ENCODE peak calls at places on chromosomes 16 and 17, in ten cellular contexts. One of them, this sample, is unnamed.

GRCh38 chr16:73125860-73126259 is 77.9 kb upstream of the ZFHX3 start:
- DNase-seq in gastrocnemius medialis: peak
- DNase-seq in spleen: no peak
- DNase-seq in lower leg skin: peak
- DNase-seq in tibial artery: no peak
- DNase-seq in A549: no peak
- DNase-seq in neural crest cell: no peak
- DNase-seq in esophagus squamous epithelium: no peak
- DNase-seq in PC-3: peak
- DNase-seq in psoas muscle: no peak
- DNase-seq in this sample: no peak

GRCh38 chr16:83539736-83540490 is 267.9 kb upstream of the HSBP1 start:
- DNase-seq in lower leg skin: no peak
- DNase-seq in spleen: no peak
- DNase-seq in gastrocnemius medialis: no peak
- DNase-seq in neural crest cell: no peak
- DNase-seq in tibial artery: no peak
- DNase-seq in PC-3: no peak
- DNase-seq in esophagus squamous epithelium: no peak
- DNase-seq in psoas muscle: no peak
- DNase-seq in A549: no peak
- DNase-seq in this sample: no peak

GRCh38 chr16:55809386-55809785 is 23.5 kb downstream of the CES1 start:
- DNase-seq in A549: no peak
- DNase-seq in PC-3: no peak
- DNase-seq in esophagus squamous epithelium: no peak
- DNase-seq in spleen: no peak
- DNase-seq in lower leg skin: no peak
- DNase-seq in psoas muscle: no peak
- DNase-seq in tibial artery: no peak
- DNase-seq in neural crest cell: no peak
- DNase-seq in gastrocnemius medialis: no peak
- DNase-seq in this sample: peak

GRCh38 chr17:38606646-38607611 is 1.2 kb upstream of the SRCIN1 start:
- DNase-seq in gastrocnemius medialis: no peak
- DNase-seq in PC-3: peak
- DNase-seq in esophagus squamous epithelium: no peak
- DNase-seq in lower leg skin: no peak
- DNase-seq in A549: no peak
- DNase-seq in spleen: no peak
- DNase-seq in neural crest cell: no peak
- DNase-seq in tibial artery: no peak
- DNase-seq in psoas muscle: peak
- DNase-seq in this sample: no peak

GRCh38 chr16:57852189-57852588 is 49.9 kb upstream of the KIFC3 start:
- DNase-seq in spleen: peak
- DNase-seq in psoas muscle: no peak
- DNase-seq in tibial artery: no peak
- DNase-seq in lower leg skin: no peak
- DNase-seq in PC-3: peak
- DNase-seq in esophagus squamous epithelium: no peak
- DNase-seq in gastrocnemius medialis: no peak
- DNase-seq in A549: no peak
- DNase-seq in neural crest cell: no peak
- DNase-seq in this sample: no peak

GRCh38 chr17:7443499-7444485 is 1.1 kb upstream of the CHRNB1 start:
- DNase-seq in lower leg skin: no peak
- DNase-seq in psoas muscle: no peak
- DNase-seq in spleen: no peak
- DNase-seq in gastrocnemius medialis: no peak
- DNase-seq in A549: no peak
- DNase-seq in neural crest cell: no peak
- DNase-seq in PC-3: peak
- DNase-seq in tibial artery: no peak
- DNase-seq in esophagus squamous epithelium: no peak
- DNase-seq in this sample: no peak

GRCh38 chr16:85286066-85286712 is 173.9 kb upstream of the CIBAR2 start:
- DNase-seq in A549: no peak
- DNase-seq in tibial artery: peak
- DNase-seq in gastrocnemius medialis: peak
- DNase-seq in PC-3: no peak
- DNase-seq in psoas muscle: peak
- DNase-seq in neural crest cell: no peak
- DNase-seq in lower leg skin: peak
- DNase-seq in esophagus squamous epithelium: no peak
- DNase-seq in spleen: no peak
- DNase-seq in this sample: no peak

GRCh38 chr16:64866026-64866425 is 255.8 kb downstream of the CDH11 start:
- DNase-seq in lower leg skin: no peak
- DNase-seq in gastrocnemius medialis: no peak
- DNase-seq in neural crest cell: no peak
- DNase-seq in spleen: no peak
- DNase-seq in A549: no peak
- DNase-seq in tibial artery: no peak
- DNase-seq in esophagus squamous epithelium: no peak
- DNase-seq in psoas muscle: no peak
- DNase-seq in PC-3: no peak
- DNase-seq in this sample: no peak

GRCh38 chr17:81648013-81648706 is 8.2 kb downstream of the PDE6G start:
- DNase-seq in neural crest cell: no peak
- DNase-seq in PC-3: no peak
- DNase-seq in spleen: no peak
- DNase-seq in esophagus squamous epithelium: no peak
- DNase-seq in A549: no peak
- DNase-seq in psoas muscle: no peak
- DNase-seq in gastrocnemius medialis: no peak
- DNase-seq in tibial artery: no peak
- DNase-seq in lower leg skin: no peak
- DNase-seq in this sample: no peak

GRCh38 chr16:55842369-55843104 is 9.6 kb upstream of the CES1 start:
- DNase-seq in spleen: no peak
- DNase-seq in PC-3: peak
- DNase-seq in lower leg skin: no peak
- DNase-seq in esophagus squamous epithelium: no peak
- DNase-seq in gastrocnemius medialis: no peak
- DNase-seq in tibial artery: no peak
- DNase-seq in A549: peak
- DNase-seq in psoas muscle: no peak
- DNase-seq in neural crest cell: peak
- DNase-seq in this sample: no peak

GRCh38 chr17:43734376-43734775 is 24.2 kb downstream of the SOST start:
- DNase-seq in tibial artery: no peak
- DNase-seq in esophagus squamous epithelium: no peak
- DNase-seq in lower leg skin: no peak
- DNase-seq in neural crest cell: no peak
- DNase-seq in A549: no peak
- DNase-seq in PC-3: no peak
- DNase-seq in psoas muscle: no peak
- DNase-seq in spleen: no peak
- DNase-seq in gastrocnemius medialis: no peak
- DNase-seq in this sample: no peak

GRCh38 chr17:74410001-74410443 is 21.9 kb upstream of the GPRC5C start:
- DNase-seq in lower leg skin: no peak
- DNase-seq in A549: no peak
- DNase-seq in esophagus squamous epithelium: no peak
- DNase-seq in spleen: no peak
- DNase-seq in tibial artery: no peak
- DNase-seq in PC-3: no peak
- DNase-seq in psoas muscle: no peak
- DNase-seq in neural crest cell: no peak
- DNase-seq in gastrocnemius medialis: no peak
- DNase-seq in this sample: no peak

GRCh38 chr17:74408262-74408661 is 23.6 kb upstream of the GPRC5C start:
- DNase-seq in esophagus squamous epithelium: no peak
- DNase-seq in PC-3: peak
- DNase-seq in A549: peak
- DNase-seq in spleen: no peak
- DNase-seq in lower leg skin: no peak
- DNase-seq in gastrocnemius medialis: peak
- DNase-seq in tibial artery: no peak
- DNase-seq in neural crest cell: no peak
- DNase-seq in psoas muscle: peak
- DNase-seq in this sample: no peak

GRCh38 chr17:74408830-74409229 is 23.1 kb upstream of the GPRC5C start:
- DNase-seq in spleen: no peak
- DNase-seq in A549: no peak
- DNase-seq in esophagus squamous epithelium: no peak
- DNase-seq in tibial artery: no peak
- DNase-seq in lower leg skin: no peak
- DNase-seq in gastrocnemius medialis: no peak
- DNase-seq in psoas muscle: no peak
- DNase-seq in PC-3: no peak
- DNase-seq in neural crest cell: no peak
- DNase-seq in this sample: no peak

GRCh38 chr17:74404802-74405201 is 27.1 kb upstream of the GPRC5C start:
- DNase-seq in gastrocnemius medialis: no peak
- DNase-seq in lower leg skin: no peak
- DNase-seq in spleen: no peak
- DNase-seq in neural crest cell: no peak
- DNase-seq in A549: no peak
- DNase-seq in esophagus squamous epithelium: no peak
- DNase-seq in PC-3: peak
- DNase-seq in psoas muscle: no peak
- DNase-seq in tibial artery: no peak
- DNase-seq in this sample: no peak

GRCh38 chr17:74407384-74407783 is 24.5 kb upstream of the GPRC5C start:
- DNase-seq in tibial artery: no peak
- DNase-seq in neural crest cell: no peak
- DNase-seq in lower leg skin: no peak
- DNase-seq in A549: no peak
- DNase-seq in gastrocnemius medialis: no peak
- DNase-seq in spleen: no peak
- DNase-seq in esophagus squamous epithelium: no peak
- DNase-seq in PC-3: no peak
- DNase-seq in psoas muscle: peak
- DNase-seq in this sample: no peak
- TF ChIP-seq CTCF in tibial artery: no peak
- TF ChIP-seq CTCF in neural crest cell: no peak
- TF ChIP-seq CTCF in lower leg skin: no peak
- TF ChIP-seq CTCF in A549: no peak
- TF ChIP-seq CTCF in gastrocnemius medialis: no peak
- TF ChIP-seq CTCF in spleen: no peak
- TF ChIP-seq CTCF in esophagus squamous epithelium: no peak
- TF ChIP-seq CTCF in PC-3: no peak
- TF ChIP-seq CTCF in psoas muscle: no peak
- TF ChIP-seq CTCF in this sample: no peak

GRCh38 chr16:352547-353403 is at the start of gene AXIN1:
- DNase-seq in psoas muscle: peak
- DNase-seq in A549: peak
- DNase-seq in gastrocnemius medialis: peak
- DNase-seq in neural crest cell: peak
- DNase-seq in spleen: peak
- DNase-seq in lower leg skin: peak
- DNase-seq in tibial artery: peak
- DNase-seq in esophagus squamous epithelium: peak
- DNase-seq in PC-3: peak
- DNase-seq in this sample: peak
- TF ChIP-seq CTCF in psoas muscle: peak
- TF ChIP-seq CTCF in A549: peak
- TF ChIP-seq CTCF in gastrocnemius medialis: peak
- TF ChIP-seq CTCF in neural crest cell: peak
- TF ChIP-seq CTCF in spleen: no peak
- TF ChIP-seq CTCF in lower leg skin: no peak
- TF ChIP-seq CTCF in tibial artery: peak
- TF ChIP-seq CTCF in esophagus squamous epithelium: no peak
- TF ChIP-seq CTCF in PC-3: no peak
- TF ChIP-seq CTCF in this sample: peak

GRCh38 chr16:30368792-30369090 is 1.6 kb downstream of the TBC1D10B start:
- DNase-seq in psoas muscle: no peak
- DNase-seq in esophagus squamous epithelium: no peak
- DNase-seq in spleen: no peak
- DNase-seq in lower leg skin: no peak
- DNase-seq in tibial artery: no peak
- DNase-seq in neural crest cell: no peak
- DNase-seq in gastrocnemius medialis: no peak
- DNase-seq in PC-3: no peak
- DNase-seq in A549: no peak
- DNase-seq in this sample: no peak
- TF ChIP-seq CTCF in psoas muscle: no peak
- TF ChIP-seq CTCF in esophagus squamous epithelium: no peak
- TF ChIP-seq CTCF in spleen: no peak
- TF ChIP-seq CTCF in lower leg skin: no peak
- TF ChIP-seq CTCF in tibial artery: no peak
- TF ChIP-seq CTCF in neural crest cell: no peak
- TF ChIP-seq CTCF in gastrocnemius medialis: no peak
- TF ChIP-seq CTCF in PC-3: no peak
- TF ChIP-seq CTCF in A549: no peak
- TF ChIP-seq CTCF in this sample: no peak

GRCh38 chr17:49846938-49847712 is 744 bp downstream of the TAC4 start:
- DNase-seq in psoas muscle: no peak
- DNase-seq in tibial artery: peak
- DNase-seq in spleen: no peak
- DNase-seq in gastrocnemius medialis: no peak
- DNase-seq in lower leg skin: no peak
- DNase-seq in neural crest cell: no peak
- DNase-seq in esophagus squamous epithelium: no peak
- DNase-seq in A549: no peak
- DNase-seq in PC-3: no peak
- DNase-seq in this sample: peak

GRCh38 chr17:49842846-49843245 is 5.0 kb downstream of the TAC4 start:
- DNase-seq in neural crest cell: no peak
- DNase-seq in tibial artery: no peak
- DNase-seq in psoas muscle: no peak
- DNase-seq in A549: no peak
- DNase-seq in lower leg skin: no peak
- DNase-seq in spleen: no peak
- DNase-seq in gastrocnemius medialis: no peak
- DNase-seq in esophagus squamous epithelium: no peak
- DNase-seq in PC-3: no peak
- DNase-seq in this sample: no peak

GRCh38 chr17:49845210-49845782 is 2.6 kb downstream of the TAC4 start:
- DNase-seq in gastrocnemius medialis: peak
- DNase-seq in tibial artery: peak
- DNase-seq in spleen: no peak
- DNase-seq in A549: no peak
- DNase-seq in psoas muscle: peak
- DNase-seq in lower leg skin: no peak
- DNase-seq in neural crest cell: no peak
- DNase-seq in PC-3: no peak
- DNase-seq in esophagus squamous epithelium: no peak
- DNase-seq in this sample: no peak

GRCh38 chr17:49841548-49841947 is 6.3 kb downstream of the TAC4 start:
- DNase-seq in spleen: no peak
- DNase-seq in lower leg skin: no peak
- DNase-seq in gastrocnemius medialis: no peak
- DNase-seq in A549: no peak
- DNase-seq in esophagus squamous epithelium: no peak
- DNase-seq in tibial artery: peak
- DNase-seq in neural crest cell: no peak
- DNase-seq in PC-3: no peak
- DNase-seq in psoas muscle: no peak
- DNase-seq in this sample: no peak

DNA sequence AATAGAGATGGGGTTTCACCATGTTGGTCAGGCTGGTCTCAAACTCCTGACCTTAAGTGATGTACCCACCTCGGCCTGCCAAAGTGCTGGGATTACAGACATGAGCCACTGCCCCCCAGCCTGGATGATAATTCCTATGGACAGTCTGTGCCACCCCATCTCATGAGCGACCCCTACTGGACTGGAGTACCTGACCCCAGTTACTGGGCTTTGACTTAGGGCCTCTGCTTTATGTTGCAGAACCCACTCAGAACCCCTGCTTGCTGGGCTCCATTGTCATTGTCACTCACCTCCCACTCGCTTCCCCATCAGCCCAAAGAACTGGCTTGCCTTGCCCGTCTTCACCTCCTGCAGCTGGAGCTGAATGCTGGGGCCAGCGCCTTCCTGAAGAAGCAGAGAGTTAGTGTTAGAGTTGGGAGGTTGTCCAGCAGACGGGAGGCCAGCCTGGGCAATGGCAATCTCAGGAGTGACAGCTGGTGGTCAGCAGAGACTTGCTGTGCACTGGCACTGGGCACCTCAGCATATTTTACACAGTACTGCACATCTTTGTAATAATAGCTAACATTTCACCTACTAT is 4.0 kb downstream of the TAC4 start:
- DNase-seq in esophagus squamous epithelium: no peak
- DNase-seq in spleen: no peak
- DNase-seq in neural crest cell: no peak
- DNase-seq in gastrocnemius medialis: no peak
- DNase-seq in psoas muscle: no peak
- DNase-seq in lower leg skin: no peak
- DNase-seq in A549: peak
- DNase-seq in PC-3: peak
- DNase-seq in tibial artery: peak
- DNase-seq in this sample: no peak
- TF ChIP-seq CTCF in esophagus squamous epithelium: peak
- TF ChIP-seq CTCF in spleen: no peak
- TF ChIP-seq CTCF in neural crest cell: peak
- TF ChIP-seq CTCF in gastrocnemius medialis: no peak
- TF ChIP-seq CTCF in psoas muscle: no peak
- TF ChIP-seq CTCF in lower leg skin: no peak
- TF ChIP-seq CTCF in A549: peak
- TF ChIP-seq CTCF in PC-3: peak
- TF ChIP-seq CTCF in tibial artery: no peak
- TF ChIP-seq CTCF in this sample: no peak